ENCODE peak calls at places on chromosomes 13 and 19, in five cellular contexts. Q is breast epithelium, D is heart right ventricle, F is esophagus squamous epithelium, K is psoas muscle. T is an unnamed sample.

GRCh38 chr13:48542581-48543341 is 9.9 kb upstream of the RCBTB2 start:
- DNase-seq in Q (peak), F (no peak), D (peak), K (peak), T (no peak)

GRCh38 chr19:46755077-46755852 is 9.0 kb upstream of the STRN4 start:
- DNase-seq in D (peak), Q (no peak), F (no peak), K (no peak), T (no peak)

GRCh38 chr19:15549581-15549980 is 41.3 kb downstream of the CYP4F22 start:
- DNase-seq in F (no peak), K (no peak), D (no peak), Q (no peak), T (no peak)

GRCh38 chr19:21127001-21127400 is 14.8 kb upstream of the ZNF431 start:
- DNase-seq in Q (no peak), F (no peak), K (no peak), D (no peak), T (no peak)

GRCh38 chr13:85141425-85141824 is 657.8 kb downstream of the SLITRK6 start:
- DNase-seq in F (no peak), D (no peak), Q (no peak), K (no peak), T (no peak)

GRCh38 chr19:45842198-45842597 is 20.7 kb downstream of the SYMPK start:
- DNase-seq in D (no peak), F (no peak), Q (no peak), K (peak), T (no peak)

GRCh38 chr19:2478756-2479555 is 3.0 kb downstream of the GADD45B start:
- DNase-seq in Q (peak), K (peak), F (no peak), D (peak), T (no peak)

GRCh38 chr19:48319647-48320537 is 5.5 kb upstream of the EMP3 start:
- DNase-seq in K (peak), Q (peak), F (no peak), D (peak), T (no peak)

GRCh38 chr13:43473437-43473836 is 313.3 kb downstream of the ENOX1 start:
- DNase-seq in F (no peak), D (no peak), K (no peak), Q (no peak), T (no peak)

GRCh38 chr13:23365652-23366051 is 67.8 kb downstream of the SACS start:
- DNase-seq in K (no peak), F (no peak), D (no peak), Q (no peak), T (no peak)

GRCh38 chr19:44987148-44987675 is 14.1 kb upstream of the RELB start:
- DNase-seq in K (no peak), Q (peak), D (no peak), F (no peak), T (no peak)

GRCh38 chr19:18650468-18651001 is 13.7 kb downstream of the KLHL26 start:
- DNase-seq in D (peak), K (peak), F (no peak), Q (no peak), T (no peak)

GRCh38 chr13:33204130-33204927 is 81.2 kb downstream of the STARD13 start:
- DNase-seq in K (peak), D (peak), F (no peak), Q (no peak), T (no peak)

GRCh38 chr13:43072394-43072793 is 49.0 kb downstream of the DNAJC15 start:
- DNase-seq in F (no peak), Q (no peak), K (peak), D (peak), T (no peak)

GRCh38 chr13:40190656-40191100 is 475.8 kb downstream of the FOXO1 start:
- DNase-seq in D (no peak), Q (peak), K (no peak), F (peak), T (no peak)

GRCh38 chr13:111410232-111411021 is 90.0 kb downstream of the TEX29 start:
- DNase-seq in K (no peak), Q (no peak), D (no peak), F (no peak), T (no peak)

GRCh38 chr19:49231804-49232203 is 74.2 kb downstream of the TRPM4 start:
- DNase-seq in K (no peak), F (no peak), Q (no peak), D (no peak), T (no peak)

GRCh38 chr19:10332158-10332964 is 968 bp downstream of the RAVER1 start:
- DNase-seq in F (no peak), Q (no peak), K (no peak), D (no peak), T (no peak)

GRCh38 chr19:14459703-14460102 is 15.5 kb downstream of the PTGER1 start:
- DNase-seq in K (no peak), F (no peak), Q (no peak), D (no peak), T (no peak)

GRCh38 chr13:92612892-92613291 is 613.7 kb upstream of the GPC6 start:
- DNase-seq in K (no peak), F (no peak), D (no peak), Q (no peak), T (no peak)

GRCh38 chr19:51739466-51740213 is 12.0 kb downstream of the FPR1 start:
- DNase-seq in F (no peak), D (no peak), K (no peak), Q (no peak), T (no peak)

GRCh38 chr19:57068921-57069697 is 50.7 kb upstream of the USP29 start:
- DNase-seq in F (no peak), Q (no peak), K (no peak), D (no peak), T (no peak)

GRCh38 chr13:101708115-101708514 is 255.6 kb downstream of the ITGBL1 start:
- DNase-seq in F (no peak), D (no peak), Q (no peak), K (no peak), T (no peak)

GRCh38 chr13:101707659-101708058 is 255.2 kb downstream of the ITGBL1 start:
- DNase-seq in D (no peak), Q (no peak), K (no peak), F (no peak), T (no peak)

GRCh38 chr13:101712026-101712348 is 259.5 kb downstream of the ITGBL1 start:
- DNase-seq in F (no peak), D (no peak), Q (no peak), K (no peak), T (no peak)

GRCh38 chr13:101711307-101712025 is 259.0 kb downstream of the ITGBL1 start:
- DNase-seq in K (peak), D (no peak), Q (no peak), F (no peak), T (no peak)

GRCh38 chr13:101709952-101710351 is 257.5 kb downstream of the ITGBL1 start:
- DNase-seq in K (no peak), F (no peak), D (no peak), Q (no peak), T (no peak)
- TF ChIP-seq CTCF in K (no peak), F (no peak), D (no peak), Q (no peak), T (no peak)

GRCh38 chr19:8231073-8231604 is 22.0 kb downstream of the CERS4 start:
- DNase-seq in Q (no peak), F (no peak), K (no peak), D (no peak), T (no peak)
- TF ChIP-seq CTCF in Q (no peak), F (no peak), K (no peak), D (no peak), T (no peak)

GRCh38 chr13:75759531-75759930 is 123.4 kb downstream of the LMO7 start:
- DNase-seq in K (no peak), F (no peak), D (no peak), Q (no peak), T (no peak)
- TF ChIP-seq CTCF in K (no peak), F (no peak), D (no peak), Q (no peak), T (no peak)

GRCh38 chr19:13151605-13152355 is 1.6 kb downstream of the IER2 start:
- DNase-seq in K (peak), F (peak), D (peak), Q (peak), T (peak)

GRCh38 chr19:13153627-13154240 is 3.5 kb downstream of the IER2 start:
- DNase-seq in K (peak), D (peak), Q (peak), F (no peak), T (no peak)

GRCh38 chr19:13152356-13152853 is 2.2 kb downstream of the IER2 start:
- DNase-seq in K (no peak), Q (no peak), D (no peak), F (no peak), T (no peak)

GRCh38 chr19:13154241-13154778 is 4.1 kb downstream of the IER2 start:
- DNase-seq in Q (peak), D (peak), K (peak), F (peak), T (no peak)

GRCh38 chr19:13152854-13153626 is 2.8 kb downstream of the IER2 start:
- DNase-seq in F (peak), K (peak), D (peak), Q (peak), T (peak)
- TF ChIP-seq CTCF in F (no peak), K (no peak), D (no peak), Q (peak), T (peak)

DNA sequence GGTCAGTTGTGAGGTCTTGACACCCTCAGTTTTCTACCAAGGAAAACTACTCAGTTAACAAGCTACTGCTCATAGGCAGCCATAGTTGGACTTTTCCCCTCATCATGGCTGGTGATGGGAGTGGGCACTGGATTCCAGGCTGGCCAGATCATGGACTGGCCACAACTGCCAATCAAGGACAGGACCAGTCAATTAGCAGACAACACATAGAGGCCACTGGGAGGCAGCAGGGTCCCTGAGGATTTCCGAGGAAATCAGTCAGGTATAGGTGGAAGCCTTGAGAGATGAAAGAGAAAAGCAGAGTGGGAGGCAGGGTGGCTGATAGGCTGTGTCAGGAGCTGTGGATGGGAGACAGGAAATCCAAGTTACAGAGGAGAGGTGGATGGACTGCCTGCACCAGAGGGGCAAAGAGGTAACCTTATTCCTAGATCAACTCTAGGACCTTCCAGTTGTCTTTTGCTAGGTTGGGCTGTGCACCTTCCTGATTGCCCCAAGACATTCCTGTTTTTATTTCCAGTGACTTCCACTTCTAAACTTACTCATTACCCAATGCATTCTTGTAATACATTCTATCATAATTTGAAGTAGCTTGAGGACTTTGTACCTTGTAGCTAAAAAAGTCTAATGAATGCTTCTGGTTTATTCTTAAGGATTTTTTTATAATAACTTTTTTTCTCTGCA is 361.8 kb downstream of the KCNRG start:
- DNase-seq in Q (no peak), D (no peak), K (peak), F (no peak), T (no peak)
- TF ChIP-seq CTCF in Q (no peak), D (no peak), K (peak), F (no peak), T (no peak)

GRCh38 chr13:72652681-72653080 is 74.7 kb downstream of the MZT1 start:
- DNase-seq in D (no peak), F (no peak), K (no peak), Q (no peak), T (no peak)

GRCh38 chr13:72645521-72645920 is 81.9 kb downstream of the MZT1 start:
- DNase-seq in F (no peak), D (no peak), Q (no peak), K (no peak), T (no peak)

GRCh38 chr13:72648513-72649065 is 78.8 kb downstream of the MZT1 start:
- DNase-seq in K (no peak), Q (no peak), F (no peak), D (no peak), T (no peak)

GRCh38 chr13:72656357-72656756 is 71.1 kb downstream of the MZT1 start:
- DNase-seq in D (no peak), Q (no peak), F (no peak), K (no peak), T (no peak)

GRCh38 chr13:72651196-72651595 is 76.2 kb downstream of the MZT1 start:
- DNase-seq in Q (no peak), F (no peak), K (no peak), D (no peak), T (no peak)
- TF ChIP-seq CTCF in Q (no peak), F (no peak), K (no peak), D (no peak), T (peak)

GRCh38 chr13:52743988-52744387 is 4.4 kb upstream of the CNMD start:
- DNase-seq in K (no peak), D (no peak), Q (no peak), F (no peak), T (no peak)
- TF ChIP-seq CTCF in K (no peak), D (no peak), Q (no peak), F (no peak), T (no peak)

T was measured in GM12864.